ENCODE peak calls at places on chromosomes 3 and 15, in six cellular contexts. One of them, this sample, is unnamed.

GRCh38 chr15:90214553-90215205 is 13.5 kb downstream of the SEMA4B start:
- DNase-seq in suprapubic skin: no peak
- DNase-seq in A549: peak; percentile 64
- DNase-seq in HepG2: no peak
- DNase-seq in tibial nerve: no peak
- DNase-seq in stomach: no peak
- DNase-seq in this sample: no peak

GRCh38 chr3:170701696-170702678 is 116.1 kb upstream of the SLC7A14 start:
- DNase-seq in suprapubic skin: no peak
- DNase-seq in A549: no peak
- DNase-seq in HepG2: no peak
- DNase-seq in tibial nerve: no peak
- DNase-seq in stomach: no peak
- DNase-seq in this sample: no peak

GRCh38 chr3:10357592-10358308 is 36.8 kb upstream of the SEC13 start:
- DNase-seq in suprapubic skin: no peak
- DNase-seq in A549: peak; percentile 44
- DNase-seq in HepG2: no peak
- DNase-seq in tibial nerve: no peak
- DNase-seq in stomach: no peak
- DNase-seq in this sample: no peak

GRCh38 chr3:22555753-22556152 is 647.4 kb upstream of the UBE2E2 start:
- DNase-seq in suprapubic skin: no peak
- DNase-seq in A549: no peak
- DNase-seq in HepG2: no peak
- DNase-seq in tibial nerve: no peak
- DNase-seq in stomach: no peak
- DNase-seq in this sample: no peak

GRCh38 chr15:63726491-63726890 is 107.3 kb downstream of the HERC1 start:
- DNase-seq in suprapubic skin: no peak
- DNase-seq in A549: no peak
- DNase-seq in HepG2: no peak
- DNase-seq in tibial nerve: no peak
- DNase-seq in stomach: no peak
- DNase-seq in this sample: no peak

GRCh38 chr3:170697803-170698350 is 112.0 kb upstream of the SLC7A14 start:
- DNase-seq in suprapubic skin: no peak
- DNase-seq in A549: no peak
- DNase-seq in HepG2: no peak
- DNase-seq in tibial nerve: no peak
- DNase-seq in stomach: no peak
- DNase-seq in this sample: no peak

GRCh38 chr3:126151562-126152302 is 28.7 kb downstream of the ALDH1L1 start:
- DNase-seq in suprapubic skin: peak; percentile 47
- DNase-seq in A549: no peak
- DNase-seq in HepG2: no peak
- DNase-seq in tibial nerve: no peak
- DNase-seq in stomach: no peak
- DNase-seq in this sample: no peak

GRCh38 chr3:176953106-176954080 is 243.9 kb downstream of the TBL1XR1 start:
- DNase-seq in suprapubic skin: no peak
- DNase-seq in A549: no peak
- DNase-seq in HepG2: no peak
- DNase-seq in tibial nerve: peak; percentile 21
- DNase-seq in stomach: no peak
- DNase-seq in this sample: peak; percentile 75

GRCh38 chr3:167631471-167631870 is 22.3 kb downstream of the WDR49 start:
- DNase-seq in suprapubic skin: no peak
- DNase-seq in A549: no peak
- DNase-seq in HepG2: no peak
- DNase-seq in tibial nerve: no peak
- DNase-seq in stomach: no peak
- DNase-seq in this sample: no peak

GRCh38 chr3:51954120-51954519 is 1.1 kb upstream of the GPR62 start:
- DNase-seq in suprapubic skin: no peak
- DNase-seq in A549: no peak
- DNase-seq in HepG2: no peak
- DNase-seq in tibial nerve: no peak
- DNase-seq in stomach: no peak
- DNase-seq in this sample: no peak

GRCh38 chr15:83899670-83900069 is 245.7 kb downstream of the ADAMTSL3 start:
- DNase-seq in suprapubic skin: no peak
- DNase-seq in A549: no peak
- DNase-seq in HepG2: no peak
- DNase-seq in tibial nerve: no peak
- DNase-seq in stomach: no peak
- DNase-seq in this sample: no peak

GRCh38 chr3:187223799-187224198 is 26.5 kb downstream of the RTP1 start:
- DNase-seq in suprapubic skin: no peak
- DNase-seq in A549: no peak
- DNase-seq in HepG2: no peak
- DNase-seq in tibial nerve: no peak
- DNase-seq in stomach: no peak
- DNase-seq in this sample: no peak

GRCh38 chr3:120022729-120023128 is 71.5 kb downstream of the GSK3B start:
- DNase-seq in suprapubic skin: no peak
- DNase-seq in A549: no peak
- DNase-seq in HepG2: no peak
- DNase-seq in tibial nerve: no peak
- DNase-seq in stomach: no peak
- DNase-seq in this sample: no peak

GRCh38 chr3:25441234-25441856 is 13.3 kb downstream of the RARB start:
- DNase-seq in suprapubic skin: no peak
- DNase-seq in A549: no peak
- DNase-seq in HepG2: no peak
- DNase-seq in tibial nerve: no peak
- DNase-seq in stomach: no peak
- DNase-seq in this sample: peak; percentile 17

GRCh38 chr3:4350789-4351163 is 47.6 kb downstream of the SETMAR start:
- DNase-seq in suprapubic skin: no peak
- DNase-seq in A549: peak; percentile 70
- DNase-seq in HepG2: peak; percentile 53
- DNase-seq in tibial nerve: no peak
- DNase-seq in stomach: no peak
- DNase-seq in this sample: peak; percentile 16

GRCh38 chr15:61046291-61046690 is 182.8 kb downstream of the RORA start:
- DNase-seq in suprapubic skin: no peak
- DNase-seq in A549: no peak
- DNase-seq in HepG2: no peak
- DNase-seq in tibial nerve: no peak
- DNase-seq in stomach: no peak
- DNase-seq in this sample: no peak

GRCh38 chr15:31556494-31557150 is 230.0 kb downstream of the KLF13 start:
- DNase-seq in suprapubic skin: no peak
- DNase-seq in A549: no peak
- DNase-seq in HepG2: no peak
- DNase-seq in tibial nerve: no peak
- DNase-seq in stomach: no peak
- DNase-seq in this sample: no peak

GRCh38 chr3:131349946-131350347 is 31.6 kb upstream of the NUDT16 start:
- DNase-seq in suprapubic skin: no peak
- DNase-seq in A549: peak; percentile 42
- DNase-seq in HepG2: no peak
- DNase-seq in tibial nerve: no peak
- DNase-seq in stomach: no peak
- DNase-seq in this sample: no peak

GRCh38 chr3:49028673-49029562 is at the start of gene IMPDH2:
- DNase-seq in suprapubic skin: peak; percentile 95
- DNase-seq in A549: peak; percentile 91
- DNase-seq in HepG2: peak; percentile 82
- DNase-seq in tibial nerve: peak; percentile 90
- DNase-seq in stomach: peak; percentile 96
- DNase-seq in this sample: peak; percentile 95

GRCh38 chr3:61908344-61908743 is 347.0 kb downstream of the PTPRG start:
- DNase-seq in suprapubic skin: no peak
- DNase-seq in A549: no peak
- DNase-seq in HepG2: no peak
- DNase-seq in tibial nerve: no peak
- DNase-seq in stomach: no peak
- DNase-seq in this sample: no peak

GRCh38 chr3:177966493-177966892 is 569.7 kb upstream of the KCNMB2 start:
- DNase-seq in suprapubic skin: no peak
- DNase-seq in A549: no peak
- DNase-seq in HepG2: peak; percentile 17
- DNase-seq in tibial nerve: no peak
- DNase-seq in stomach: no peak
- DNase-seq in this sample: no peak

DNA sequence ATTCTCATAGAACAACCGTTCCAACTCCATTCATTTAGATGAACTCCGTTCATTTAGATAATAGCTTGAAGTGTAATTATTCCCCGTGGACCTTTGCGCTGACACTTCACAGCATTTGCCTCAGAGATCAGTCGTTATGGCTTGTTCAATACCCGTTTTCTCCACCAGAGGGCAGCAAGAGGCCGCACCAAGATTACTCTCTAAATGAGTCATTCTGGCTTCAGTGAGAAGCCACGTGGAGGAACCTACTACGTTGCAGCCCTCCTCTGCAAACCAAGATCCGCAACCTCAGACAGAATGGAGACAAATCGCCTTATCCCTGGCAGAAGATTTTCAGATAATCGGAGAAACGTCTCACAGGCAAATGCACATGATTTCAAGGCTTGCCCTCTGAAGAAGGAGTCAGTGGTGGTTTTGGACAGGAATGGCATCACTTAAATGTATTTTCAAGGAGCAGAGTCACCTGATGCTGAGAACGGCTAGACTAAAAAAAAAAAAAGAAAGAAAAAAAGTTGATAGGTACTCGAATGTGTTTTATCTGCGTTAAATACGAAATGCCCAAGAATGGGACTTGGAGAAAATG is 60.5 kb downstream of the GTPBP8 start:
- DNase-seq in suprapubic skin: peak; percentile 88
- DNase-seq in A549: peak; percentile 76
- DNase-seq in HepG2: peak; percentile 56
- DNase-seq in tibial nerve: peak; percentile 86
- DNase-seq in stomach: peak; percentile 83
- DNase-seq in this sample: peak; percentile 89
- TF ChIP-seq EP300 in suprapubic skin: no peak
- TF ChIP-seq EP300 in A549: no peak
- TF ChIP-seq EP300 in HepG2: no peak
- TF ChIP-seq EP300 in tibial nerve: peak; percentile 60
- TF ChIP-seq EP300 in stomach: no peak
- TF ChIP-seq EP300 in this sample: no peak

DNA sequence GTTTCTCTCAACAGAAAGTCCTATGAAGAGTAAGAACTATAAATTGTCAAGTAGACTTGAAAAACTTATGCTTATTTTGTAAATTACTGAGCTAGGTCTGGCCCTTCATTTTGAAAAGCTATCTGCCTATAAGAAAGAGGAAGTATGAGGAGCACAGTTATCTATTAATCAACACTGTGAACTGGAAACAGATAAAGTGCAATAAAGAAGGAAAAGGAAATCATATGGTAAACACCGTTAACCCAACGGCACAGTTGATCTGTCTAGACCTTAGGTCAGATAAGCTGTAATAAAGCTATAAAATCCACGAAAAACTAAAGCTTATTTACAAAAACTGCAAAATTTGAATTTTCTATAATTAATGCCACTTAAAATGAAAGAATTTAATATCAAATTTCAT is 242.5 kb downstream of the ZBTB20 start:
- DNase-seq in suprapubic skin: no peak
- DNase-seq in A549: no peak
- DNase-seq in HepG2: no peak
- DNase-seq in tibial nerve: no peak
- DNase-seq in stomach: no peak
- DNase-seq in this sample: no peak
- TF ChIP-seq EP300 in suprapubic skin: no peak
- TF ChIP-seq EP300 in A549: no peak
- TF ChIP-seq EP300 in HepG2: no peak
- TF ChIP-seq EP300 in tibial nerve: no peak
- TF ChIP-seq EP300 in stomach: no peak
- TF ChIP-seq EP300 in this sample: no peak

DNA sequence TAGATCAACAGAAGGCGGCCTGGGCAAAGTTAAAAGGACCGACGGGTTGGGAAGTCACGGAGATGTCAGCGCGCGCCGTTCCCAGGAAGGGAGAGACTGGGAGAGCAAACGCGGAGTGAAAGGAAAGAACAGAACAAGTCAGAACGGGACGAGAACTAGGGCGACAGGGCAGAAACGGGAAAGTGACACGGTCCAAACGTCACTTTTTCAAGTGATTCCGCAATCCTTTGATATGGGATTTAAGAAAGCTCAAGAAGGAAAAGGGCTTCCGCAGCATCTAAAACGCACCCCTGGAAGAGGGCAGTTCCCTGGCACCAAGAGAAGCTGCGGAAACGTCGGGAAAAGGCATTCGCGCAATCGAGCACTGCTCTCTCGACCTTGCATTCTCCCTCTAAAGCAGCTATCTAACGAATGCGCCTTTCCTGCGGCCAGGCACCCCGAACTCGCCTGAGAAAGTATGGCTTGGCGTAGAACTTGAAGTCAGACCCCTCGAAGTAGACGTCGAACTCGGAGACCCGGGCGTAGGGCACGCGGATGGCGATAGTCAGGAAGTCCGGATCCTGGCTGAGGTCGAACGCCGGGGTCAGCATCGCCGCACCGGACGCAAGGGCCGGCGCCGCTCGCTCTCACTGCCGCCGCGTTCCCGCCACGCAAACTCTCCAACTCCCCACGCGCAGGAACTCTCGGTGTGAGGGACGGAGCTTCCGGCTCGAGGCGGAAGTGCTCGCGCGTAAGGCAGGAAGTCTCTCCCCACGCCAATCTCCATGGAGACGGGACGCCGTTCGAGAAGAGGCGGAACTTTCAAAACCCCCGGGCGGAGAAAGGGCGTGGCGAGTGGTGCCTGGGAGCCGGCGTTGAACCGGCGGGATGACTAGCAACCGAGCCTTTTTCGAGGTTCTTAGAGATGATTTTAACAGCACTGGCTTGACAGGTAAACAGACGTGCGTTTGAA is at the start of gene SHQ1:
- DNase-seq in suprapubic skin: peak; percentile 97
- DNase-seq in A549: peak; percentile 92
- DNase-seq in HepG2: peak; percentile 91
- DNase-seq in tibial nerve: peak; percentile 92
- DNase-seq in stomach: peak; percentile 97
- DNase-seq in this sample: peak; percentile 98
- TF ChIP-seq EP300 in suprapubic skin: no peak
- TF ChIP-seq EP300 in A549: no peak
- TF ChIP-seq EP300 in HepG2: no peak
- TF ChIP-seq EP300 in tibial nerve: peak; percentile 86
- TF ChIP-seq EP300 in stomach: no peak
- TF ChIP-seq EP300 in this sample: no peak

DNA sequence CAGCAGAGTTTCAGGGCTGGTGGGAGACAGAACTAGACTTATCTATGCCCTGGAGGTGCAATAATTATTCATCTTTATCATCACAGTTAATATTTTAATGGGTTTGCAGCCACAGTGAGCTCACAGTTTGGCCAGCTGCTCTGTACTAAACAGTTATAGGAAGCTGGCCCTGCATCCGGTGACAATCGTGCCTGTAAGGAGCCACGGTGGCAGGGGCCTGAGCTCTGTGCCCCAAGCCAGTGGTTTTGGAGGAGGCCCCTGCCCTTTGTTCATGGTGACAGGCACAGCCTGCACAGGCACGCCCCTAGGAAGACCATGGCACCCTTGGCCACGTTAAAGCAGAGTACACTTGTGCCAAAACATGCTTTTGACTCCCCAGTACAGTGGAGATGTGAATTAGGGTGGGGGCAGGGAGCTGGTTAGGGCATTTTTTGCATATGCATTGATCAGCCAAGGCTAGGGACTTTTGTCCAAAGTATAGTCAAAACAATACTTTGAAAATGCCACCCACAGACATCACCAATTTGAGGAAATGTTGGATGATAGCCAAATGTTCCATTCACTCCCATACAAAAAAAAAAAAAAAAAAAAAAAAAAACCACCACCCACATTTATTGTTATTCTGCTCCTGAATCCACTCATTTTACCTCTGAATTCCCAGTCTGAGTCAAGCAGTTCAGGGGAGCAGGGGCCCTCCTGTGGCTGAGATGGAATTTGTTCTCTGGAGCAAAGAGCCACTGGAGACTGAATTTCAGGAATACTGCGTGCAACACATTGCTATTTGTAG is 3.4 kb upstream of the RFTN1 start:
- DNase-seq in suprapubic skin: no peak
- DNase-seq in A549: peak; percentile 38
- DNase-seq in HepG2: peak; percentile 33
- DNase-seq in tibial nerve: no peak
- DNase-seq in stomach: no peak
- DNase-seq in this sample: no peak
- TF ChIP-seq EP300 in suprapubic skin: no peak
- TF ChIP-seq EP300 in A549: no peak
- TF ChIP-seq EP300 in HepG2: no peak
- TF ChIP-seq EP300 in tibial nerve: peak; percentile 27
- TF ChIP-seq EP300 in stomach: no peak
- TF ChIP-seq EP300 in this sample: no peak

This sample was measured in transverse colon.